ENCODE peak calls at places on chromosomes 3 and 15, in four cellular contexts. X is heart right ventricle; B is CD4-positive, alpha-beta T cell; Z is A549. V is an unnamed sample.

GRCh38 chr15:47991376-47991775 is 129.4 kb upstream of the SLC24A5 start:
- DNase-seq in X (no peak), B (no peak), Z (no peak), V (no peak)

GRCh38 chr15:94164202-94164807 is 67.1 kb upstream of the MCTP2 start:
- DNase-seq in X (peak; percentile 40), B (peak; percentile 22), Z (peak; percentile 39), V (no peak)

GRCh38 chr3:36954452-36955134 is 9.7 kb upstream of the TRANK1 start:
- DNase-seq in X (no peak), B (no peak), Z (no peak), V (no peak)

GRCh38 chr3:152405915-152406802 is 137.4 kb downstream of the MBNL1 start:
- DNase-seq in X (no peak), B (no peak), Z (peak; percentile 53), V (no peak)

GRCh38 chr3:45100998-45101407 is 45.2 kb downstream of the CDCP1 start:
- DNase-seq in X (no peak), B (no peak), Z (no peak), V (no peak)

GRCh38 chr3:42638339-42638842 is 15.1 kb upstream of the ZBTB47 start:
- DNase-seq in X (no peak), B (no peak), Z (no peak), V (no peak)

GRCh38 chr3:10917176-10917575 is 75.4 kb upstream of the SLC6A1 start:
- DNase-seq in X (no peak), B (no peak), Z (no peak), V (no peak)

GRCh38 chr3:124063168-124063909 is 71.4 kb upstream of the ROPN1 start:
- DNase-seq in X (no peak), B (no peak), Z (no peak), V (no peak)

GRCh38 chr15:59177445-59177728 is 29.3 kb upstream of the LDHAL6B start:
- DNase-seq in X (no peak), B (no peak), Z (no peak), V (no peak)

GRCh38 chr3:111668912-111669488 is 73.9 kb upstream of the ZBED2 start:
- DNase-seq in X (no peak), B (no peak), Z (peak; percentile 72), V (no peak)

GRCh38 chr3:17352620-17353019 is 389.8 kb downstream of the TBC1D5 start:
- DNase-seq in X (no peak), B (no peak), Z (no peak), V (no peak)

GRCh38 chr3:188901671-188902331 is 270.0 kb upstream of the TPRG1 start:
- DNase-seq in X (no peak), B (no peak), Z (no peak), V (no peak)

GRCh38 chr3:96748139-96748538 is 66.3 kb upstream of the EPHA6 start:
- DNase-seq in X (no peak), B (no peak), Z (no peak), V (no peak)

GRCh38 chr3:159130108-159130507 is 328.3 kb downstream of the MFSD1 start:
- DNase-seq in X (no peak), B (no peak), Z (peak; percentile 29), V (no peak)

GRCh38 chr3:124780767-124781485 is 50.7 kb downstream of the UMPS start:
- DNase-seq in X (peak; percentile 89), B (no peak), Z (no peak), V (peak; percentile 71)

GRCh38 chr15:63351170-63351569 is 30.5 kb downstream of the CA12 start:
- DNase-seq in X (no peak), B (no peak), Z (no peak), V (no peak)

GRCh38 chr15:39738998-39739397 is 43.6 kb downstream of the FSIP1 start:
- DNase-seq in X (peak; percentile 12), B (no peak), Z (no peak), V (no peak)

GRCh38 chr3:197519801-197520211 is 36.0 kb downstream of the BDH1 start:
- DNase-seq in X (no peak), B (no peak), Z (peak; percentile 66), V (no peak)

GRCh38 chr3:171055336-171056178 is 29.0 kb upstream of the SLC2A2 start:
- DNase-seq in X (no peak), B (no peak), Z (peak; percentile 40), V (no peak)

GRCh38 chr3:67037615-67038014 is 39.5 kb downstream of the KBTBD8 start:
- DNase-seq in X (no peak), B (no peak), Z (no peak), V (no peak)

GRCh38 chr15:36117394-36117793 is 462.0 kb upstream of the CDIN1 start:
- DNase-seq in X (no peak), B (no peak), Z (no peak), V (no peak)

GRCh38 chr3:152554980-152555379 is 280.0 kb upstream of the P2RY1 start:
- DNase-seq in X (peak; percentile 37), B (no peak), Z (no peak), V (no peak)

GRCh38 chr15:25967120-25967519 is 104.0 kb upstream of the ATP10A start:
- DNase-seq in X (no peak), B (no peak), Z (peak; percentile 2), V (no peak)

GRCh38 chr3:127464642-127465041 is 125.9 kb downstream of the TPRA1 start:
- DNase-seq in X (no peak), B (no peak), Z (no peak), V (peak; percentile 42)

GRCh38 chr15:101675796-101676582 is 23.8 kb upstream of the TM2D3 start:
- DNase-seq in X (no peak), B (no peak), Z (peak; percentile 54), V (no peak)

GRCh38 chr3:19485267-19485666 is 337.0 kb downstream of the KCNH8 start:
- DNase-seq in X (no peak), B (no peak), Z (no peak), V (no peak)

DNA sequence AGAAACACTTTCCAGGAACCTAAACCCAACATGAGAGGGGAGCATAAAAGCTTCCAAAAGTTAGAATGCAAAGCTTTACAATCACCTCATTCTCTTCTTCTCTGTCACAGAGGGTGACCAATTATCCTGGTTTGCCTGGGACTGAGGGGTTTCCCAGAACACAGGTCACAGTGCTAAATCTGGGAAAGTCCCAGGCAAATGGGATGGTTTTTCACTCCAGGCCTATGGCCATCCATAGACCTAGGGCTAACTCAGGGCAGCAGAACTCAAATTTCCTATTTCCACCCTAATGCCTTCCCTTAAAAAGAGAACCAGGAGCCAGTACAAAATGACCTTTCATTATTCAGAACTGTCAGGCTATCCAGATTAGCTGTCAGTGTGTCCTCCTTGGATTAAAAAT is 77.0 kb downstream of the TM4SF4 start:
- DNase-seq in X (no peak), B (no peak), Z (no peak), V (no peak)
- H3K27ac ChIP-seq in X (peak overlapping the region; percentile 25), B (no peak overlapping the region), Z (peak overlapping the region; percentile 49), V (no peak overlapping the region)

GRCh38 chr3:53881691-53882593 is at the start of gene ACTR8:
- DNase-seq in X (peak; percentile 88), B (peak; percentile 81), Z (peak; percentile 76), V (peak; percentile 91)
- TF ChIP-seq CTCF in X (no peak), B (no peak), Z (no peak), V (peak; percentile 50)

GRCh38 chr3:195892105-195892354 is 16.3 kb downstream of the TNK2 start:
- DNase-seq in X (no peak), B (no peak), Z (no peak), V (no peak)
- H3K27ac ChIP-seq in X (peak overlapping the region; percentile 41), B (no peak overlapping the region), Z (no peak overlapping the region), V (peak overlapping the region; percentile 96)

GRCh38 chr3:33006081-33006480 is 54.6 kb downstream of the CCR4 start:
- DNase-seq in X (no peak), B (no peak), Z (no peak), V (no peak)
- TF ChIP-seq CTCF in X (no peak), B (no peak), Z (no peak), V (no peak)

V was measured in dorsolateral prefrontal cortex.